ENCODE peak calls at places on chromosomes 16 and 17, in five cellular contexts. P is A549, T is stomach, Q is GM12891, E is lower leg skin. X is an unnamed sample.
A peak's percentile ranks its signal among the peaks of the same experiment; 100 is the strongest.

GRCh38 chr16:23827245-23827543 is 8.6 kb upstream of the PRKCB start:
- DNase-seq in P (no peak), T (no peak), Q (no peak), E (no peak), X (no peak)

GRCh38 chr17:17108681-17109049 is 66.4 kb downstream of the MPRIP start:
- DNase-seq in P (no peak), T (peak; percentile 57), Q (no peak), E (no peak), X (peak; percentile 42)

GRCh38 chr17:49223517-49224197 is 6.9 kb downstream of the PHOSPHO1 start:
- DNase-seq in P (peak; percentile 87), T (peak; percentile 57), Q (peak; percentile 65), E (peak; percentile 91), X (peak; percentile 58)

GRCh38 chr16:66594739-66595138 is 9.8 kb upstream of the CMTM3 start:
- DNase-seq in P (no peak), T (no peak), Q (no peak), E (no peak), X (no peak)

GRCh38 chr16:31010943-31011342 is 505 bp upstream of the STX1B start:
- DNase-seq in P (no peak), T (no peak), Q (no peak), E (no peak), X (no peak)

GRCh38 chr16:15739940-15740339 is 89.9 kb downstream of the NDE1 start:
- DNase-seq in P (no peak), T (no peak), Q (no peak), E (no peak), X (no peak)

GRCh38 chr16:55478827-55479559 is at the start of gene MMP2:
- DNase-seq in P (no peak), T (peak; percentile 43), Q (no peak), E (peak; percentile 96), X (no peak)

GRCh38 chr16:525123-525519 is 2.4 kb upstream of the CAPN15 start:
- DNase-seq in P (no peak), T (no peak), Q (no peak), E (no peak), X (no peak)

DNA sequence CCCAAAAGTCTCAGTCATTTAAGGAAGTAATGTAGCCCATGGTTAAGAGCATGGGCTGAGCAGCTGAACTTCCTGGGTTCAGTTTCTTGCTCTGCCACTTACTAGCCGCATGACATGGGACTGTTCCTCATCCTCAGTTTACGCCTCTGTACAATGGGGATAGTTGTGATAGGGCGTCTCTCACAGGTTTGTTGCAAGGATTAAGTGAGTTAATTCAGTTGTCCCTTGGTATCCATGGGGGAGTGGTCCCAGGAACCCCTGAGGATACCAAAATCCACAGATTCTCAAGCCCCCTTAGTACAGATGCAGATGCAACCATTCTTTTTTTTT is 76.8 kb downstream of the KSR1 start:
- DNase-seq in P (no peak), T (no peak), Q (no peak), E (no peak), X (no peak)
- TF ChIP-seq POLR2A in P (no peak), T (no peak), Q (no peak), E (no peak), X (no peak)

GRCh38 chr17:76122411-76123126 is 18.5 kb downstream of the FOXJ1 start:
- DNase-seq in P (no peak), T (no peak), Q (peak; percentile 15), E (no peak), X (no peak)
- TF ChIP-seq POLR2A in P (no peak), T (no peak), Q (no peak), E (no peak), X (no peak)

DNA sequence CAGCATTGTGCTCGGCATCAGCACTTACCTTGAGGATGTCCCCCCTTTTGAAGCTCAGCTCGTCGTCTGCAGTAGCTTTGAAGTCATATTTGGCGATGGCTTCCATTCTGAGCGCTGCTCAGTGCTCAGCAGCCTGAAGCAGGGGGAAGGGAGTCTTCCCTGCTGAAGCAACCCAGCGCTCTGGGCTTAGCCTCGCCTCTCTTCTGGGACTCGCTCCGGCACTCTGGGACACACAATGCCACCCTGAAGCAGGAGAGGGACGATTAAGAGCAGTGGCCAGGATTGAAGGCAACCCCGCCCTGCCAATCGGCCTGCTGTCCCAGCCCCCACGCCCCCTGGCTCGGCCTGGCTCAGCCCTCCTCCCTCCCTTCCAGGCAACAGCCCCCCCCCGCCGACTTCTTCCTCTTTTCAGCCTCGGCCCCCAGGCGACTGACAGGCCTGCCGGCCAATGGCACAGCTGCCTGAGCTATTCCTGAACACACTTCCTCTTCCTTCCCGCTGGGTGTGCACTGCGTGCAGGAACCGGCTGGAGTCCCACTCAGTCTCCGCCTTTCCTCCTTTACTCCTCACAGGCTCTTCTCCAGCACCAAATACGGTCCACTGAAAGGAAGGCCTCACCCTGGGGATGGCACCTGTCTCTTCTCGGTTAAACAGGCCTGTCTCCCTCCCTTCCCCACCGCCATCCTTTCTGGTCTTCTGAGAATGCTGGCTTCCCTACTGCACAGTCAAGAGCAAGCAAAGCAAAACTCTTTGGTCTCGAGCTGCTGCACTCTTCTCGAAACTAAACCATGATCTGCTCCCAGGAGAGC is 11.8 kb downstream of the GRB2 start:
- DNase-seq in P (peak; percentile 99), T (peak; percentile 98), Q (peak; percentile 81), E (peak; percentile 99), X (peak; percentile 99)
- TF ChIP-seq POLR2A in P (peak; percentile 79), T (no peak), Q (peak; percentile 13), E (no peak), X (peak; percentile 55)

DNA sequence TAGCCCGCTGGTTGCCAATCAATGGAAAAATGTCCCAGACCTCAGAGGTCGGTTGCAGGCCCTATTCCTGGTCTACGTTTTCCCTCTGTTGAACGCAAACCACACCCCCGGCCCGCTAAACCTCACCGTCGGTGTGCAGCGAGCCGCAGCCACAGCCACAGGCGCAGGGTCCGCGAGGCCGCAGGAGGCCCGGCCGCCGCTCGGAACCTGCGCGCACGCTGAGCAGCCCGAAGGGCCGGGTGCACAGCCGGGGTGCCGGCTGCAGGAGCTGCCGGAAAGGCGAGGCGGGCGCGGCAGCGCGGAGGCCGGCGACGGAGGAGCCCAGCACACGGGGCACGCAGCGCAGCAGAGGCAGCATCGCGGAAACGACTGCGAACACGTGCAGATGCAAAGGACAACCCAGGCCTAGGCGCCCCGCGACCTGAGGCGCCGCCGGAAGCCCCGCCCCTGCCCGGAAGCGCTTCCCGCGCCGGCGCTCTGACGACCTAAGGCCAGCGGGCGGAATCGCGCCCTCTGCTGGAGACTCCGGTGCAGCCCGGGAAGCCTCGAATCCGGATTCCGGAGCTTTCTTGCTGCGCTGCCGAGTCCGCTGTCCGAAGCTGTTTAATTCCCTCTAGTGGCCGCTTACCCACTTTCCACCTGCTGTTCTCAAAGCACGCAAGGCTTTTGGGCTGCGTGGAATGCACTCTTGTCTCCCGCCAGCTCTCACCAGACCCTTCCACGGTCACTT is at the start of gene C1QBP:
- DNase-seq in P (peak; percentile 97), T (peak; percentile 94), Q (peak; percentile 88), E (peak; percentile 97), X (peak; percentile 94)
- TF ChIP-seq POLR2A in P (peak; percentile 93), T (no peak), Q (peak; percentile 85), E (no peak), X (peak; percentile 72)

DNA sequence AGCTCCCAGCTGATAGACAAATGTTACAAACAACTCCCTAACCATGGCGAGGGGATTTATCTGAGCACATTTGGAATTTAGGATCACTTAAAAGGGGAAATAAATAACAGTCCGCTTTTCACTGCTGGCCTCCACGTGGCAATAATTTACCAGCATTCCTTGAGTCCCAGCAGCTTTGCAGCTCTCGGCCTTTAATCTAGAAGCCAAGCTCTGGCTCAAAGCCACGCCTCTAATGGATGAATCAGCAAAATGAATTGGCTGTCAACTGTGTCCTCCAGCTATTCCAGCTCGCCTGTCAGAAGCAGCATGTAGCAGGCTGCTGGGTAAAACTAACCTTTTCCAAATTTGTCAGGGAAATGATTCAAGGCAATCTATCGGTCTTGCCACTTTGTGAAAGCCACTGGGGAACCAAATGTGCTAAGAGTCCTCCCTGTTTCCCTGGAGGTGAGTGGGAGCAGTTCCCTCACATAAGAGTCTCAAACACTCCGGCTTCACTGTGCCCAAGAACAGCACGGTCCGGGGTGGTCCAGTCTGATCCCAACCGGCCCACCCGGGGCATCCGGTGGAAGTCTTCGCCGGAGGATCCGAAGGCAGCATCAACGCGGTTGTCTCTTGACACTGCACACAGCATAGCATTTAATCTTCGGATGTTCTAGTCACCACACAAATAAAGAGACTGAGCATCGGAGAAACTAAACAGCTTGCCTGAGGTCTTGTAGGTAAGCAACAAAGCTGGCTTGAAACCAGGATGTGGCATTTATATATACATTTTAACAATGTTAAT is 143.3 kb downstream of the PARN start:
- DNase-seq in P (peak; percentile 94), T (peak; percentile 92), Q (no peak), E (peak; percentile 95), X (peak; percentile 77)
- TF ChIP-seq POLR2A in P (no peak), T (no peak), Q (no peak), E (no peak), X (peak; percentile 52)

GRCh38 chr17:51120357-51120738 is 320 bp downstream of the SPAG9 start:
- DNase-seq in P (peak; percentile 56), T (peak; percentile 59), Q (peak; percentile 44), E (no peak), X (no peak)

GRCh38 chr17:51118330-51119195 is 2.1 kb downstream of the SPAG9 start:
- DNase-seq in P (no peak), T (peak; percentile 76), Q (no peak), E (peak; percentile 86), X (peak; percentile 59)

GRCh38 chr17:51121620-51122472 is 1.2 kb upstream of the SPAG9 start:
- DNase-seq in P (peak; percentile 99), T (peak; percentile 91), Q (peak; percentile 25), E (peak; percentile 99), X (peak; percentile 92)

GRCh38 chr17:51119415-51120356 is 982 bp downstream of the SPAG9 start:
- DNase-seq in P (peak; percentile 50), T (peak; percentile 44), Q (no peak), E (peak; percentile 93), X (peak; percentile 73)

GRCh38 chr17:51120739-51121619 is at the start of gene SPAG9:
- DNase-seq in P (peak; percentile 97), T (peak; percentile 95), Q (peak; percentile 88), E (peak; percentile 99), X (peak; percentile 97)
- TF ChIP-seq POLR2A in P (peak; percentile 46), T (peak; percentile 76), Q (peak; percentile 73), E (peak; percentile 68), X (peak; percentile 76)

GRCh38 chr17:34980353-34980680 is at the start of gene LIG3:
- DNase-seq in P (peak; percentile 95), T (peak; percentile 94), Q (peak; percentile 89), E (peak; percentile 98), X (peak; percentile 95)
- TF ChIP-seq POLR2A in P (peak; percentile 85), T (no peak), Q (peak; percentile 86), E (no peak), X (peak; percentile 83)

X was measured in right lobe of liver.